ENCODE peak calls at places on chromosomes 4 and X, in seven cellular contexts. L is cerebellum; S is SW 1271; D is NCI-H69; F is astrocyte of the spinal cord; Q is CD8-positive, alpha-beta T cell; G is A549. E is an unnamed sample.

GRCh38 chr4:7686166-7686870 is 251.6 kb upstream of the PSAPL1 start:
- DNase-seq in G (no peak), Q (no peak), L (peak; percentile 65), D (no peak), F (no peak), S (no peak), E (no peak)

GRCh38 chrX:143634701-143635442 is 1.0 kb downstream of the SLITRK4 start:
- DNase-seq in G (no peak), F (no peak), L (peak; percentile 68), Q (no peak), S (no peak), D (peak; percentile 73), E (no peak)

GRCh38 chrX:115560211-115560977 is 580 bp upstream of the PLS3 start:
- DNase-seq in S (peak; percentile 2), D (peak; percentile 77), Q (no peak), L (no peak), F (no peak), G (peak; percentile 96), E (no peak)

GRCh38 chr4:143714290-143714625 is 13.8 kb upstream of the FREM3 start:
- DNase-seq in Q (no peak), G (no peak), D (no peak), F (no peak), L (no peak), S (no peak), E (no peak)

GRCh38 chrX:20857746-20858145 is 516.5 kb upstream of the CNKSR2 start:
- DNase-seq in G (peak; percentile 4), L (no peak), D (no peak), Q (no peak), S (no peak), F (no peak), E (no peak)

GRCh38 chr4:124177647-124178425 is 534.7 kb downstream of the ANKRD50 start:
- DNase-seq in Q (no peak), S (peak; percentile 31), L (no peak), F (peak; percentile 79), D (no peak), G (peak; percentile 66), E (no peak)

GRCh38 chr4:74395633-74396032 is 30.7 kb downstream of the EREG start:
- DNase-seq in D (no peak), Q (no peak), S (peak; percentile 16), F (peak; percentile 50), G (no peak), L (no peak), E (no peak)

GRCh38 chr4:663438-664428 is 10.3 kb downstream of the ATP5ME start:
- DNase-seq in F (no peak), L (no peak), D (peak; percentile 63), S (no peak), G (no peak), Q (peak; percentile 86), E (peak; percentile 22)

GRCh38 chr4:154719087-154719486 is 24.7 kb upstream of the LRAT start:
- DNase-seq in F (peak; percentile 25), Q (no peak), L (no peak), S (peak; percentile 30), D (no peak), G (peak; percentile 14), E (no peak)

GRCh38 chr4:183636488-183636887 is 22.5 kb downstream of the RWDD4 start:
- DNase-seq in G (peak; percentile 75), Q (no peak), D (peak; percentile 60), L (peak; percentile 30), F (peak; percentile 31), S (no peak), E (no peak)

GRCh38 chr4:169902658-169903345 is 123.4 kb downstream of the MFAP3L start:
- DNase-seq in F (no peak), D (peak; percentile 4), L (no peak), Q (no peak), S (no peak), G (peak; percentile 20), E (no peak)

GRCh38 chr4:95761441-95761840 is 78.5 kb upstream of the PDHA2 start:
- DNase-seq in G (peak; percentile 21), F (peak; percentile 48), S (no peak), Q (no peak), L (no peak), D (peak; percentile 8), E (no peak)

GRCh38 chr4:153039542-153040185 is 103.5 kb downstream of the FHDC1 start:
- DNase-seq in S (no peak), L (no peak), G (no peak), D (peak; percentile 35), Q (no peak), F (no peak), E (no peak)

GRCh38 chr4:139903845-139904244 is 238.2 kb downstream of the MGST2 start:
- DNase-seq in S (no peak), L (no peak), D (peak; percentile 28), Q (no peak), G (no peak), F (no peak), E (no peak)

GRCh38 chrX:19794690-19795089 is 92.7 kb downstream of the SH3KBP1 start:
- DNase-seq in D (no peak), G (no peak), Q (no peak), L (no peak), F (no peak), S (no peak), E (no peak)

GRCh38 chr4:8356856-8357255 is 83.7 kb downstream of the ACOX3 start:
- DNase-seq in Q (no peak), G (no peak), F (no peak), L (no peak), S (no peak), D (no peak), E (no peak)

GRCh38 chr4:123409301-123409700 is 12.7 kb downstream of the SPRY1 start:
- DNase-seq in L (no peak), G (no peak), S (no peak), Q (no peak), D (no peak), F (no peak), E (no peak)

GRCh38 chr4:137703225-137703624 is 170.9 kb upstream of the PCDH18 start:
- DNase-seq in D (peak; percentile 95), S (no peak), Q (no peak), F (no peak), G (no peak), L (no peak), E (peak; percentile 65)

GRCh38 chrX:124518888-124519287 is 172.5 kb downstream of the SH2D1A start:
- DNase-seq in L (no peak), D (no peak), G (no peak), F (peak; percentile 22), S (no peak), Q (no peak), E (no peak)

GRCh38 chr4:127479031-127479622 is 153.6 kb upstream of the INTU start:
- DNase-seq in F (peak; percentile 50), G (peak; percentile 50), L (no peak), S (peak; percentile 19), D (peak; percentile 31), Q (no peak), E (peak; percentile 76)

GRCh38 chr4:151304755-151305154 is 20.6 kb downstream of the SH3D19 start:
- DNase-seq in D (no peak), F (peak; percentile 21), Q (no peak), G (peak; percentile 14), S (no peak), L (no peak), E (no peak)

GRCh38 chrX:152821145-152821765 is 9.3 kb downstream of the CETN2 start:
- DNase-seq in G (peak; percentile 54), Q (no peak), L (no peak), F (no peak), D (peak; percentile 59), S (peak; percentile 5), E (peak; percentile 40)

GRCh38 chr4:1608196-1608820 is 75.8 kb downstream of the FAM53A start:
- DNase-seq in L (no peak), Q (no peak), F (no peak), D (no peak), S (no peak), G (no peak), E (no peak)

GRCh38 chr4:14260591-14260990 is 633.1 kb upstream of the BOD1L1 start:
- DNase-seq in S (no peak), L (no peak), Q (no peak), F (no peak), G (no peak), D (no peak), E (no peak)

GRCh38 chr4:81058621-81059020 is 28.1 kb downstream of the BMP3 start:
- DNase-seq in D (no peak), G (no peak), Q (no peak), F (no peak), S (no peak), L (no peak), E (no peak)

GRCh38 chrX:40097101-40097491 is 662 bp downstream of the BCOR start:
- DNase-seq in D (no peak), S (no peak), Q (no peak), G (no peak), F (no peak), L (no peak), E (peak; percentile 32)

GRCh38 chr4:40214661-40215418 is 18.0 kb downstream of the RHOH start:
- DNase-seq in L (no peak), G (no peak), F (no peak), D (no peak), S (no peak), Q (no peak), E (no peak)

GRCh38 chr4:37735578-37735977 is 49.4 kb upstream of the RELL1 start:
- DNase-seq in L (no peak), Q (no peak), S (no peak), F (no peak), G (no peak), D (no peak), E (no peak)

GRCh38 chrX:149638860-149639259 is 7.3 kb upstream of the TMEM185A start:
- DNase-seq in G (no peak), L (no peak), D (no peak), Q (no peak), S (no peak), F (peak; percentile 1), E (no peak)

GRCh38 chr4:169485791-169486742 is 126.3 kb downstream of the NEK1 start:
- DNase-seq in Q (no peak), F (peak; percentile 73), G (peak; percentile 47), D (peak; percentile 61), S (peak; percentile 20), L (peak; percentile 35), E (peak; percentile 69)

GRCh38 chr4:87848622-87849351 is 16.0 kb downstream of the MEPE start:
- DNase-seq in Q (no peak), D (peak; percentile 52), G (peak; percentile 50), L (peak; percentile 67), S (peak; percentile 40), F (peak; percentile 66), E (no peak)

GRCh38 chr4:10085386-10085785 is 31.2 kb downstream of the WDR1 start:
- DNase-seq in L (no peak), F (no peak), D (no peak), Q (no peak), G (no peak), S (no peak), E (no peak)

GRCh38 chr4:183702492-183702891 is 43.4 kb downstream of the TRAPPC11 start:
- DNase-seq in F (no peak), Q (no peak), D (no peak), G (no peak), L (no peak), S (no peak), E (no peak)

GRCh38 chr4:103137446-103137827 is 37.8 kb upstream of the BDH2 start:
- DNase-seq in G (no peak), F (peak; percentile 15), L (no peak), D (no peak), S (peak; percentile 47), Q (no peak), E (no peak)

GRCh38 chr4:113921089-113921842 is 58.2 kb downstream of the ARSJ start:
- DNase-seq in G (no peak), D (no peak), S (no peak), L (no peak), Q (no peak), F (peak; percentile 49), E (no peak)

GRCh38 chrX:132592880-132593279 is 104.0 kb upstream of the MBNL3 start:
- DNase-seq in Q (no peak), S (no peak), D (no peak), L (no peak), G (peak; percentile 1), F (no peak), E (no peak)

GRCh38 chrX:57366430-57366829 is 79.9 kb downstream of the FAAH2 start:
- DNase-seq in Q (no peak), S (no peak), F (no peak), G (no peak), D (no peak), L (no peak), E (no peak)

GRCh38 chr4:39655866-39656265 is 17.2 kb upstream of the SMIM14 start:
- DNase-seq in L (no peak), S (no peak), F (no peak), Q (no peak), G (peak; percentile 11), D (no peak), E (no peak)